ENCODE peak calls at places on chromosomes 16 and 17, in five cellular contexts. I is left colon, X is EL, M is RCC 7860, Y is PC-3. A is an unnamed sample.

GRCh38 chr17:43517615-43518386 is 28.3 kb downstream of the ETV4 start:
- DNase-seq in I (no peak), X (peak), M (no peak), Y (peak), A (no peak)

GRCh38 chr17:81996232-81996756 is 18.9 kb downstream of the ASPSCR1 start:
- DNase-seq in I (no peak), X (no peak), M (no peak), Y (no peak), A (no peak)

GRCh38 chr16:66549284-66550131 is at the start of gene TK2:
- DNase-seq in I (peak), X (peak), M (peak), Y (peak), A (peak)

GRCh38 chr17:6507535-6507934 is 48.8 kb downstream of the PITPNM3 start:
- DNase-seq in I (peak), X (peak), M (peak), Y (peak), A (no peak)

GRCh38 chr17:64984181-64984580 is 64.9 kb upstream of the LRRC37A3 start:
- DNase-seq in I (no peak), X (no peak), M (no peak), Y (no peak), A (no peak)

GRCh38 chr17:82281502-82282238 is 8.2 kb upstream of the CSNK1D start:
- DNase-seq in I (no peak), X (peak), M (peak), Y (peak), A (no peak)

GRCh38 chr17:48150107-48150463 is 42.5 kb downstream of the SNX11 start:
- DNase-seq in I (no peak), X (no peak), M (no peak), Y (no peak), A (no peak)

GRCh38 chr17:29357232-29357631 is 32.9 kb upstream of the TAOK1 start:
- DNase-seq in I (no peak), X (no peak), M (no peak), Y (no peak), A (no peak)

GRCh38 chr17:37833237-37833859 is 88.5 kb upstream of the HNF1B start:
- DNase-seq in I (no peak), X (no peak), M (no peak), Y (no peak), A (no peak)

GRCh38 chr17:27158390-27158789 is 135.5 kb upstream of the WSB1 start:
- DNase-seq in I (no peak), X (no peak), M (no peak), Y (no peak), A (no peak)

GRCh38 chr17:28737770-28738679 is 5.8 kb upstream of the TRAF4 start:
- DNase-seq in I (peak), X (no peak), M (no peak), Y (no peak), A (no peak)

GRCh38 chr17:50501054-50501453 is 7.2 kb upstream of the MYCBPAP start:
- DNase-seq in I (no peak), X (peak), M (no peak), Y (peak), A (no peak)

GRCh38 chr16:24544640-24545039 is 5.3 kb downstream of the RBBP6 start:
- DNase-seq in I (no peak), X (peak), M (no peak), Y (no peak), A (no peak)

GRCh38 chr17:80318166-80318565 is 57.5 kb downstream of the RNF213 start:
- DNase-seq in I (no peak), X (no peak), M (no peak), Y (no peak), A (no peak)

GRCh38 chr16:84228321-84228838 is 11.4 kb downstream of the KCNG4 start:
- DNase-seq in I (peak), X (peak), M (peak), Y (peak), A (no peak)

GRCh38 chr17:45256114-45256966 is 5.6 kb downstream of the SPATA32 start:
- DNase-seq in I (no peak), X (no peak), M (no peak), Y (no peak), A (no peak)

GRCh38 chr17:61543786-61544415 is 47.1 kb downstream of the NACA2 start:
- DNase-seq in I (no peak), X (no peak), M (no peak), Y (no peak), A (no peak)

GRCh38 chr16:17224859-17225258 is 245.9 kb downstream of the XYLT1 start:
- DNase-seq in I (peak), X (peak), M (no peak), Y (no peak), A (peak)

GRCh38 chr17:7714721-7715594 is 2.6 kb upstream of the DNAH2 start:
- DNase-seq in I (no peak), X (no peak), M (no peak), Y (no peak), A (no peak)

A was measured in KG1.